ENCODE peak calls at places on chromosomes 5 and 9, in five cellular contexts. U is GM20000; A is bronchial epithelial cell; N is AG09319; Z is CD8-positive, alpha-beta T cell. L is an unnamed sample.

GRCh38 chr5:119752921-119753886 is 123.8 kb downstream of the FAM170A start:
- DNase-seq in U (no peak), A (peak), N (no peak), Z (no peak), L (no peak)

GRCh38 chr5:167453518-167454020 is 837.9 kb upstream of the WWC1 start:
- DNase-seq in U (no peak), A (no peak), N (no peak), Z (no peak), L (no peak)

GRCh38 chr9:89138463-89139390 is 39.9 kb downstream of the SHC3 start:
- DNase-seq in U (no peak), A (peak), N (peak), Z (no peak), L (no peak)

GRCh38 chr5:81408496-81408895 is 14.6 kb upstream of the ACOT12 start:
- DNase-seq in U (no peak), A (no peak), N (no peak), Z (no peak), L (no peak)

GRCh38 chr5:15499528-15500325 is at the start of gene FBXL7:
- DNase-seq in U (peak), A (peak), N (peak), Z (no peak), L (peak)

GRCh38 chr5:111859533-111860270 is 102.7 kb upstream of the NREP start:
- DNase-seq in U (no peak), A (peak), N (peak), Z (no peak), L (no peak)

GRCh38 chr5:107431998-107432397 is 238.7 kb downstream of the EFNA5 start:
- DNase-seq in U (no peak), A (peak), N (no peak), Z (no peak), L (no peak)

GRCh38 chr9:80932947-80933346 is 756.4 kb downstream of the TLE1 start:
- DNase-seq in U (no peak), A (no peak), N (no peak), Z (no peak), L (no peak)

GRCh38 chr5:129906177-129906887 is 2.1 kb downstream of the CHSY3 start:
- DNase-seq in U (no peak), A (no peak), N (no peak), Z (no peak), L (no peak)

GRCh38 chr9:125241863-125242739 is 958 bp upstream of the HSPA5 start:
- DNase-seq in U (no peak), A (no peak), N (no peak), Z (no peak), L (peak)

GRCh38 chr5:172841-173251 is 18.4 kb upstream of the LRRC14B start:
- DNase-seq in U (no peak), A (no peak), N (no peak), Z (no peak), L (no peak)

GRCh38 chr5:154203798-154204578 is 13.5 kb downstream of the GALNT10 start:
- DNase-seq in U (no peak), A (no peak), N (no peak), Z (no peak), L (no peak)

GRCh38 chr5:103891151-103891550 is 328.6 kb upstream of the NUDT12 start:
- DNase-seq in U (no peak), A (no peak), N (no peak), Z (no peak), L (no peak)

GRCh38 chr5:177495243-177496060 is 2.0 kb downstream of the PDLIM7 start:
- DNase-seq in U (peak), A (peak), N (peak), Z (no peak), L (peak)

GRCh38 chr5:148956632-148957385 is 106.1 kb downstream of the SH3TC2 start:
- DNase-seq in U (no peak), A (peak), N (no peak), Z (no peak), L (no peak)

GRCh38 chr5:143121135-143121474 is 282.4 kb downstream of the NR3C1 start:
- DNase-seq in U (no peak), A (no peak), N (no peak), Z (peak), L (no peak)

DNA sequence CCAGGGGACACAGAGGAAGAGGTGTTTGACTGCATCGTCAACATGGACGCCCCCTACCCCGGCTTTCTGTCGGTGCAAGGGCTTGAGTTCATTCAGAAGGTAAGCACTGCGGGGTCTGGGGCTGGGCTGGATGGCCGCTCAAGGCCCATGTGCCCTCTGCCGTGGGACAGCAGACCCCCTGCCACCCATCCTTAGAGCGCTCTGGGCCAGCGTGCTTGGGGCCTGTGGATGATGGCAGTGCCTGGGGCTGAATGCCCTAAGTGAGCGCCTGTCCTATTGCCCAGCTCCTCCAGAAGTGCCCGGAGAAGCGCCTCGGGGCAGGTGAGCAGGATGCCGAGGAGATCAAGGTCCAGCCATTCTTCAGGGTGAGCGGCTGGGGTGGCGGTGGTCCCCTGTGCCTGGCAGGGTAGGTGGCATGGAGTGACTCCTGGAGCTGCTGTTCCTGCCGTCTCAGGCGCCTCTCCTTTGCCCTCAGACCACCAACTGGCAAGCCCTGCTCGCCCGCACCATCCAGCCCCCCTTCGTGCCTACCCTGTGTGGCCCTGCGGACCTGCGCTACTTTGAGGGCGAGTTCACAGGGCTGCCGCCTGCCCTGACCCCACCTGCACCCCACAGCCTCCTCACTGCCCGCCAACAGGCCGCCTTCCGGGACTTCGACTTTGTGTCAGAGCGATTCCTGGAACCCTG is 3.9 kb downstream of the ZDHHC12 start:
- DNase-seq in U (no peak), A (no peak), N (no peak), Z (no peak), L (no peak)
- TF ChIP-seq CTCF in U (no peak), A (no peak), N (no peak), Z (no peak), L (no peak)

DNA sequence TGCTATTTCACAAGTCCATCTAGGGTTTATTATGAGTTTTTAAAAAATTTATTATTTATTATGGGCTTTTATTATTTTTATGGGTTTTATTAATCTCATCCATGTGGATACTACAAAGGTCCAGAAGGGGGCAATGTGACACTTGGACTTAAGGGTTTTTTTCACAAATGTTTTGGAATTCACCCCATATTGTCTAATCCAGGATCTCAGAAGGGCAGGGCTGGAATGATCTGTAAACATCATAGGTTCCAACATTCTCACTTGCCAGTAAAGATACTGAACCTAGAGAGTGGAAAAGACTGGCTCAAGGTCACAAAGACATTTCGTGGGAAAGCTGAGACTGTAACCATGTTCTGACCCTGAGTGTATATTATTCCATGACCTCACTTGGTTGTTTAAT is 35.6 kb downstream of the NIM1K start:
- DNase-seq in U (no peak), A (peak), N (peak), Z (no peak), L (no peak)
- TF ChIP-seq CTCF in U (peak), A (peak), N (peak), Z (no peak), L (peak)

DNA sequence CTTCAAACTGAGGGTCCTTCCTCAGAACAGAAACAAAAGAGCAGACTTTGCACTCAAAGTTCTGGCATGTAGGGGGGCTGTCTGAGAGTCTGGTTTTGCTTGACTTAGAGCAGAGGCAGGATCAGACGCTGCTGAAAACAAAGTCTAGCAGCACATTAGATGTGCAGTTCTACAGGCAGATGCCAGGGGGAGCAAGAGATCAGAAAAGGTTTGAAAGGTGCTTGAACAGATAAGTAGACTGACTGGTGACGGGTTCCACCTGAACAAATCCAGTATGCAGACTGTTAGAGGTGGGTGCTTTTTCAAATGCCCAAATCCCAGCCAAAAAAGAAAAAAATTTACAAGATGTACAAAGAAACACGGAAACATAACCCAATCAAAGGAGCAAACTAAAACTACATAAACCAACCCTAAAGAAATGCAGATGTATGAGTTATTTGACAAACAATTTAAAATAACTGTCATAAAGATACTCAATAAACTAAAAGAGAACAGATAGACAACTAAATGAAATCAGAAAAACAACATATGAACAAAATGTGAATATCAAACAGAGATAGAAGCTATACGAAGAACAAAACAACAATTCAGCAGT is 194.7 kb upstream of the FREM1 start:
- DNase-seq in U (peak), A (peak), N (no peak), Z (peak), L (peak)
- TF ChIP-seq CTCF in U (peak), A (peak), N (peak), Z (peak), L (peak)

DNA sequence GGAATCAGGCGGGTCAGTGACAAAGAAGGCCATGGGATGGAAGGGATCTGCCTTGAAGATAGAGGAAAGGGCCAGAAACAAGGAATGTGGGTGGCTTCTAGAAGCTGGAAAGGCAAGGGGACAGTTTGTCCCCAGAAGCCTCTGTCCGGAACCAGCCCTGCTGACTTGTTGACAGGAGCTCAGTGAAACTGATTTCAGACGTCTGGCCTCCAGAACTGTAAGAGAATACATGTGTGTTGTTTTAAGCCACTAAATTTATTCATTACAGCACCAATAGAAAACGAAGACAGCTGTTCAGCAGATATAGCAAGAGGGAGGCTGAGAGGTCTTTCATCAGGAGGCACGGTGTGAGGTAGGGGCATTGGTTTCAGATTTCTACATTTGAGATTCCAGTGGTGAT is 422.5 kb downstream of the KDM4C start:
- DNase-seq in U (no peak), A (no peak), N (no peak), Z (no peak), L (no peak)
- TF ChIP-seq CTCF in U (no peak), A (no peak), N (no peak), Z (no peak), L (no peak)

GRCh38 chr5:73437126-73438047 is 11.2 kb downstream of the FOXD1 start:
- DNase-seq in U (peak), A (no peak), N (no peak), Z (no peak), L (peak)
- TF ChIP-seq CTCF in U (peak), A (peak), N (peak), Z (no peak), L (peak)

GRCh38 chr5:141359790-141360426 is at the start of gene PCDHGB2:
- DNase-seq in U (peak), A (peak), N (no peak), Z (no peak), L (peak)

GRCh38 chr5:141360685-141361084 is 891 bp downstream of the PCDHGB2 start:
- DNase-seq in U (no peak), A (no peak), N (no peak), Z (no peak), L (no peak)

GRCh38 chr5:141366016-141366896 is 2.3 kb downstream of the PCDHGA5 start:
- DNase-seq in U (no peak), A (no peak), N (no peak), Z (no peak), L (no peak)

GRCh38 chr5:141362719-141363118 is 1.2 kb upstream of the PCDHGA5 start:
- DNase-seq in U (no peak), A (no peak), N (no peak), Z (no peak), L (no peak)

DNA sequence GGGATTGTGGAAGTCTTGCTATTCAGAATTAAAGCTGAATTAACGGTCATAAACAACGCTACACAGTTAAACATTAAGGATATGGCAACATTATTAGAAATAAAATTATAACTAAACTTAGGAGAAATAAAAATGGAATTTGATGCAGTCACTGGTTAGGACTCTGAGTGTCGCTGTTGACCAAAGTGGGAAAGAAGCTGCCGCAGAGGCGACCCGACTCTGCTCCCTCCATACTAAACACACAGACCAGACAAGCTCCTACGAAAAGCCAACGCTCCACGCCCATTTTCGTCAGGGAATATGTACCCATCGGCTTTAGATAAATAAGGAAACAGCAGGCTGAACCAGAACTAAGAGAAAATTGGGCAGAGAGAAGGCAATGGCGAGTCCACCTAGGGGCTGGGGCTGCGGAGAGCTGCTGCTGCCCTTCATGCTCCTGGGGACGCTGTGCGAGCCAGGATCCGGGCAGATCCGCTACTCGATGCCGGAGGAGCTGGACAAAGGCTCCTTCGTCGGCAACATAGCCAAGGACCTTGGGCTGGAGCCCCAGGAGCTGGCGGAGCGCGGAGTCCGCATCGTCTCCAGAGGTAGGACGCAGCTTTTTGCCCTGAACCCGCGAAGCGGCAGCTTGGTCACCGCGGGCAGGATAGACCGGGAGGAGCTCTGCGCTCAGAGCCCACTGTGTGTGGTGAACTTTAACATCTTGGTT is at the start of gene PCDHGA5:
- DNase-seq in U (no peak), A (no peak), N (no peak), Z (no peak), L (no peak)
- TF ChIP-seq CTCF in U (no peak), A (no peak), N (no peak), Z (no peak), L (no peak)

DNA sequence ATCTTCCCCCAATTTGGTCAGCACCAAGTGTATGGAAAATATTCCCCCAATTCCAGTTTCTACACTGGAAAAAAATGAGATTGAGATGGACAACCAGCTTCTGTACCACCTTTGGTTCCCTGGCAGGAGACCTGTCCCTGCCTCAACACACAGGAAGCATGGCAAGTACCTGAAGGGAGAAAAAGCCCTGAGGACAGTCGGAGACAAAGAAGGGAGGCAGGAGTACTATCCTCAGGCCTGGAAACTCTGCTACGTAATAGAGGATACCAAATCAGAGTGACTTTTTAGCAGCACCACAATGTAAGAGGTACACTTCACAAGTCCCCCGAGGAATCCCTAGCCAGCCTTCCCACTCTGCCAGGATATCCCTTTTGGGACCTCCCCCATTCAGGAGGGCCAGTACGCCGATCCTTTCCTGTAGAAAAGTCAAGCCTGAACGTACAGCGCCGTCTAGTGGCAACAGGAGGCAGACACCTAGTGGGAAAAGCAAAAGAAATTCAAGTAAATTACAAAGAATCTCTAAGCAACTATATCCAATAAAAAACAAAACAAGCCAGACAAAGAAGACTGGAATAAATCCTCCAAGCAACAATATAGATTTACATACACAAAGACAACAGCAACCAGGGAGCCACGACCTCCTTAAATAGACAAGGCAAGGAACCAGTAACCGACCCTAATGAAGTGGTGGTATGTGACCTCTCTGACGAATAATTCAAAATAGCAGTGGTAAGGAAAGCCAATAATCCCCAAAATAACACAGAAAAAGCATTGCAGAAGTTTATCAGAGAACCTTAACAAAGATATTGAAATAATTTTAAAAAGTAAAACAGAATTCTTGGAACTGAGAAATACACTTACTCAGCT is 63.3 kb upstream of the SLCO6A1 start:
- DNase-seq in U (peak), A (no peak), N (no peak), Z (no peak), L (no peak)
- TF ChIP-seq CTCF in U (peak), A (peak), N (peak), Z (no peak), L (peak)

GRCh38 chr5:40361378-40361777 is 318.3 kb upstream of the PTGER4 start:
- DNase-seq in U (no peak), A (no peak), N (no peak), Z (no peak), L (no peak)

GRCh38 chr5:40365357-40366330 is 314.1 kb upstream of the PTGER4 start:
- DNase-seq in U (no peak), A (no peak), N (no peak), Z (no peak), L (no peak)

GRCh38 chr5:40364441-40364840 is 315.3 kb upstream of the PTGER4 start:
- DNase-seq in U (no peak), A (no peak), N (no peak), Z (no peak), L (no peak)

GRCh38 chr5:40368200-40368599 is 311.5 kb upstream of the PTGER4 start:
- DNase-seq in U (no peak), A (no peak), N (no peak), Z (no peak), L (no peak)

DNA sequence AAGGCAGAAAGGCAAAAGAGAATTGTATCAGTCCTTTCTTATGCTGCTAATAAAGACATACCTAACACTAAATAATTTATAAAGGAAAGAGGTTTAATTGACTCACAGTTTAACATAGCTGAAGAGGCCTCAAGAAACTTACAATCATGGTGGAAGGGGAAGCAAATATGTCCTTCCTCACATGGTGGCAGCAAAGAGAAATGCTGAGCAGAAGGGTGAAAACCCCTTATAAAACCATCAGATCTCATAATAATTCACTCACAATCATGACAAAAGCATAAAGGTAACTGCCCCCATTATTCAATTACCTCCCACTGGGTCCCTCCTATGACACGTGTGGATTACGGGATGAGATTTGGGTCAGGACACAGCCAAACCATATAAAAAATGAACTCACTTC is 312.5 kb upstream of the PTGER4 start:
- DNase-seq in U (no peak), A (no peak), N (no peak), Z (peak), L (no peak)
- TF ChIP-seq CTCF in U (no peak), A (no peak), N (no peak), Z (peak), L (no peak)

DNA sequence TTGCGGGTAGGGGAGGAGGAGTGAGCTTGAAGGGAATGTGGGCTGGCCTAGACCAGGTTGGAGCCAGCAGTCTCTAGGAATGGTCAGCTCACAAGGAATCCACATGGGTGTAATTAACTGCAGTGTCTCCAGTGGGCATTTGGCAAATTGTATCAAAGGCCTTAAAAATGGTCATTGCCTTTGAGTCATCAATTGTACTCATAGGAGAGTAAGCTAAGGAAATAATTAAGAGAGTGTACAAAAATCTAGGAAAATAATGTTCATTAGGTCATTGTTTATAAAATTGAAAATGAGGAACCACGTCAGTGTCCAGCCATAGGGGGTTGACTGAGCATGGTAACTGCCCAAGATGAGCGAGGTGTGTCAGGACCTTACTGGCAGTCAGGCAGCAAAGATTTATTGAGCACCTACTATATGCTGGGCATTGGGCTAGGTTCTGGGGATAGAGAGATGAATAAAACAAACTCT is 29.8 kb upstream of the RPL26L1 start:
- DNase-seq in U (no peak), A (no peak), N (peak), Z (no peak), L (no peak)
- TF ChIP-seq CTCF in U (no peak), A (no peak), N (peak), Z (no peak), L (no peak)

L was measured in GM13977.